ENCODE peak calls at places on chromosomes 3 and 15, in eight cellular contexts. Z is SJSA1; Y is stimulated activated naive B cell treated with anti-CD40 and anti-IgM and Interleukin-4, amounts not matched to agents 10 μg/mL and 1 μg/mL and 100 μg/mL, for 72 hours; L is NCI-H1092 treated with DMSO at 0.1 percent for 48 hours; E is GM13976; O is PC-3; K is Right ventricle myocardium superior; I is type B pancreatic cell. A is an unnamed sample.

GRCh38 chr3:124584552-124585391 is 145.5 kb upstream of the UMPS start:
- DNase-seq in O (peak; percentile 84), K (peak; percentile 85), L (no peak), E (peak; percentile 54), I (peak; percentile 73), Z (peak; percentile 42), Y (no peak), A (peak; percentile 10)

GRCh38 chr3:52714335-52715302 is 8.7 kb downstream of the SPCS1 start:
- DNase-seq in O (no peak), E (no peak), L (no peak), I (peak; percentile 71), Z (no peak), K (no peak), Y (no peak), A (no peak)

GRCh38 chr15:66502491-66502890 is 2.2 kb downstream of the RPL4 start:
- DNase-seq in L (no peak), E (no peak), Z (no peak), Y (no peak), K (no peak), I (no peak), O (no peak), A (no peak)

GRCh38 chr15:51312132-51312531 is 26.3 kb downstream of the CYP19A1 start:
- DNase-seq in I (no peak), L (no peak), E (no peak), Y (no peak), Z (peak; percentile 18), O (peak; percentile 29), K (no peak), A (no peak)

GRCh38 chr3:43926073-43926472 is 235.3 kb downstream of the ABHD5 start:
- DNase-seq in I (no peak), E (no peak), Z (no peak), O (no peak), L (no peak), Y (no peak), K (no peak), A (no peak)

GRCh38 chr15:80695911-80696651 is 971 bp downstream of the ABHD17C start:
- DNase-seq in O (peak; percentile 62), Y (no peak), K (peak; percentile 42), I (no peak), Z (peak; percentile 27), E (no peak), L (no peak), A (peak; percentile 35)

GRCh38 chr3:71499477-71499876 is 84.1 kb downstream of the FOXP1 start:
- DNase-seq in I (no peak), E (no peak), K (no peak), Z (no peak), O (no peak), L (no peak), Y (no peak), A (no peak)

GRCh38 chr3:107106907-107107306 is 270.3 kb upstream of the CCDC54 start:
- DNase-seq in O (no peak), I (no peak), Z (no peak), E (no peak), Y (no peak), K (no peak), L (no peak), A (no peak)

GRCh38 chr15:73927003-73927475 is 777 bp downstream of the LOXL1 start:
- DNase-seq in E (peak; percentile 62), I (no peak), O (peak; percentile 66), Z (no peak), K (peak; percentile 76), L (peak; percentile 26), Y (no peak), A (peak; percentile 38)

GRCh38 chr3:33315826-33316225 is 38.6 kb downstream of the FBXL2 start:
- DNase-seq in Z (peak; percentile 55), O (peak; percentile 72), L (no peak), I (no peak), Y (no peak), E (no peak), K (no peak), A (no peak)

GRCh38 chr3:117407317-117407716 is 697.7 kb downstream of the TUSC7 start:
- DNase-seq in K (no peak), Y (no peak), E (no peak), O (peak; percentile 32), I (no peak), Z (no peak), L (peak; percentile 72), A (no peak)

GRCh38 chr3:55143336-55143735 is 215.5 kb upstream of the LRTM1 start:
- DNase-seq in L (no peak), K (no peak), Z (no peak), Y (no peak), O (no peak), E (no peak), I (no peak), A (no peak)

GRCh38 chr3:132117642-132118041 is 82.8 kb upstream of the CPNE4 start:
- DNase-seq in Z (no peak), L (no peak), O (no peak), E (no peak), I (no peak), K (no peak), Y (no peak), A (no peak)

GRCh38 chr3:43638594-43639447 is 17.0 kb upstream of the ANO10 start:
- DNase-seq in I (no peak), K (no peak), Z (no peak), E (peak; percentile 31), Y (peak; percentile 4), L (no peak), O (peak; percentile 86), A (no peak)

GRCh38 chr3:42009456-42009855 is 47.6 kb upstream of the ULK4 start:
- DNase-seq in O (no peak), L (no peak), I (no peak), Y (no peak), K (no peak), Z (no peak), E (no peak), A (no peak)

GRCh38 chr3:40581166-40581565 is 56.4 kb downstream of the ZNF621 start:
- DNase-seq in I (no peak), Z (no peak), K (no peak), L (no peak), E (no peak), O (no peak), Y (no peak), A (no peak)

GRCh38 chr3:120928991-120929390 is 21.0 kb downstream of the STXBP5L start:
- DNase-seq in K (no peak), L (no peak), O (peak; percentile 56), Z (no peak), Y (no peak), I (no peak), E (no peak), A (no peak)

GRCh38 chr3:51980253-51980652 is 3.1 kb upstream of the ACY1 start:
- DNase-seq in K (no peak), Y (no peak), E (no peak), O (no peak), Z (no peak), L (no peak), I (no peak), A (no peak)

GRCh38 chr15:78149805-78150751 is 916 bp downstream of the IDH3A start:
- DNase-seq in L (peak; percentile 80), E (no peak), O (peak; percentile 38), K (no peak), Z (no peak), Y (no peak), I (no peak), A (no peak)

GRCh38 chr3:148075829-148076716 is 621.6 kb upstream of the AGTR1 start:
- DNase-seq in Z (peak; percentile 16), L (no peak), K (no peak), Y (no peak), E (no peak), O (peak; percentile 57), I (no peak), A (no peak)

GRCh38 chr3:55206000-55206399 is 278.1 kb upstream of the LRTM1 start:
- DNase-seq in L (no peak), I (no peak), K (no peak), Z (no peak), E (no peak), Y (no peak), O (no peak), A (no peak)

GRCh38 chr15:58947179-58947578 is 13.7 kb upstream of the SLTM start:
- DNase-seq in I (no peak), Y (no peak), Z (no peak), O (peak; percentile 56), L (no peak), K (no peak), E (no peak), A (no peak)

GRCh38 chr15:57551717-57552677 is 39.7 kb upstream of the MYZAP start:
- DNase-seq in L (no peak), Z (peak; percentile 90), Y (no peak), K (no peak), I (no peak), E (no peak), O (peak; percentile 90), A (no peak)

GRCh38 chr15:45640610-45641009 is 5.8 kb downstream of the SQOR start:
- DNase-seq in I (no peak), L (no peak), Y (no peak), K (no peak), E (no peak), O (peak; percentile 87), Z (peak; percentile 42), A (no peak)

GRCh38 chr15:77004189-77004588 is 9.3 kb downstream of the PSTPIP1 start:
- DNase-seq in E (no peak), I (no peak), Z (no peak), K (peak; percentile 83), Y (no peak), L (no peak), O (no peak), A (no peak)

GRCh38 chr15:27358751-27359434 is 387.9 kb downstream of the GABRG3 start:
- DNase-seq in I (no peak), L (peak; percentile 5), Y (no peak), Z (no peak), O (peak; percentile 6), E (peak; percentile 16), K (no peak), A (no peak)